ENCODE peak calls at places on chromosomes 16 and 17, in nine cellular contexts. P is NCI-H1436; Q is Caki2; C is sciatic nerve; D is A549; J is RCC 7860; H is naive thymus-derived CD8-positive, alpha-beta T cell; K is thoracic aorta; R is NCI-H1048. M is an unnamed sample.

GRCh38 chr16:20901441-20902112 is 1.0 kb downstream of the LYRM1 start:
- DNase-seq in P (peak), Q (peak), C (peak), D (peak), J (peak), H (peak), K (no peak), R (no peak), M (no peak)

GRCh38 chr16:48831081-48831722 is 221.2 kb upstream of the N4BP1 start:
- DNase-seq in P (no peak), Q (no peak), C (no peak), D (peak), J (no peak), H (no peak), K (no peak), R (no peak), M (no peak)

GRCh38 chr16:84826558-84826941 is 6.8 kb downstream of the CRISPLD2 start:
- DNase-seq in P (no peak), Q (no peak), C (no peak), D (no peak), J (no peak), H (no peak), K (no peak), R (no peak), M (no peak)

GRCh38 chr17:44599298-44600175 is 42.3 kb downstream of the FZD2 start:
- DNase-seq in P (peak), Q (peak), C (peak), D (peak), J (peak), H (no peak), K (peak), R (no peak), M (peak)

GRCh38 chr17:59752446-59752845 is 45.0 kb downstream of the VMP1 start:
- DNase-seq in P (no peak), Q (no peak), C (no peak), D (no peak), J (no peak), H (no peak), K (no peak), R (no peak), M (no peak)

GRCh38 chr17:32684087-32684828 is 192.7 kb downstream of the MYO1D start:
- DNase-seq in P (peak), Q (no peak), C (no peak), D (no peak), J (no peak), H (no peak), K (no peak), R (no peak), M (no peak)

GRCh38 chr16:53821957-53822625 is 118.1 kb downstream of the FTO start:
- DNase-seq in P (no peak), Q (peak), C (no peak), D (peak), J (peak), H (no peak), K (no peak), R (no peak), M (peak)

GRCh38 chr17:40345161-40346034 is 19.1 kb downstream of the GJD3 start:
- DNase-seq in P (peak), Q (peak), C (peak), D (peak), J (no peak), H (peak), K (no peak), R (no peak), M (no peak)

GRCh38 chr17:5539286-5539685 is 45.0 kb downstream of the NLRP1 start:
- DNase-seq in P (no peak), Q (no peak), C (peak), D (no peak), J (no peak), H (no peak), K (no peak), R (no peak), M (no peak)

GRCh38 chr16:19574625-19575024 is 19.1 kb downstream of the VPS35L start:
- DNase-seq in P (no peak), Q (no peak), C (no peak), D (no peak), J (no peak), H (no peak), K (no peak), R (no peak), M (no peak)

GRCh38 chr16:87602821-87603683 is 744 bp downstream of the JPH3 start:
- DNase-seq in P (no peak), Q (no peak), C (no peak), D (peak), J (no peak), H (no peak), K (no peak), R (no peak), M (no peak)

GRCh38 chr17:80945736-80946135 is 45.9 kb upstream of the CHMP6 start:
- DNase-seq in P (no peak), Q (no peak), C (peak), D (no peak), J (no peak), H (no peak), K (no peak), R (no peak), M (no peak)

GRCh38 chr16:84957792-84958191 is 53.5 kb downstream of the ZDHHC7 start:
- DNase-seq in P (no peak), Q (no peak), C (no peak), D (no peak), J (no peak), H (no peak), K (no peak), R (no peak), M (no peak)

GRCh38 chr17:75853410-75853809 is 1.7 kb downstream of the WBP2 start:
- DNase-seq in P (no peak), Q (peak), C (no peak), D (no peak), J (peak), H (no peak), K (no peak), R (no peak), M (no peak)

GRCh38 chr17:77282524-77283515 is 142.1 kb downstream of the SEC14L1 start:
- DNase-seq in P (no peak), Q (peak), C (no peak), D (peak), J (peak), H (no peak), K (no peak), R (no peak), M (no peak)

GRCh38 chr16:15553313-15554088 is 89.5 kb downstream of the MARF1 start:
- DNase-seq in P (no peak), Q (no peak), C (no peak), D (no peak), J (no peak), H (no peak), K (no peak), R (no peak), M (no peak)

M was measured in epithelial cell of proximal tubule.